ENCODE peak calls at places on chromosome 16, in nine cellular contexts. O, A, Y, X, W, Z, I, E and C are unnamed samples.

GRCh38 chr16:50213939-50214519 is 52.3 kb upstream of the ADCY7 start:
- DNase-seq in Z (no peak), A (no peak), W (no peak), Y (no peak), X (no peak), O (no peak), E (no peak), I (peak), C (peak)

GRCh38 chr16:89860747-89861304 is 12.6 kb upstream of the TCF25 start:
- DNase-seq in Y (peak), I (peak), Z (peak), W (no peak), E (peak), O (peak), A (peak), X (peak), C (peak)

GRCh38 chr16:85514601-85515318 is 98.4 kb upstream of the GSE1 start:
- DNase-seq in X (no peak), W (no peak), E (peak), A (no peak), O (no peak), Y (no peak), Z (no peak), I (peak), C (no peak)

GRCh38 chr16:16857603-16858283 is 478.8 kb downstream of the NPIPA7 start:
- DNase-seq in E (no peak), A (no peak), Y (no peak), O (no peak), X (no peak), I (peak), Z (no peak), W (no peak), C (no peak)

GRCh38 chr16:30974348-30974747 is 10.7 kb upstream of the HSD3B7 start:
- DNase-seq in W (no peak), X (no peak), Z (no peak), E (no peak), O (no peak), A (no peak), Y (no peak), I (no peak), C (no peak)

GRCh38 chr16:20897253-20897896 is 2.8 kb downstream of the DCUN1D3 start:
- DNase-seq in A (no peak), Y (no peak), E (peak), W (no peak), O (no peak), Z (no peak), X (no peak), I (peak), C (no peak)

GRCh38 chr16:56828641-56829040 is 36.4 kb upstream of the SLC12A3 start:
- DNase-seq in W (no peak), I (no peak), Z (no peak), X (no peak), Y (no peak), O (no peak), E (peak), A (no peak), C (no peak)

GRCh38 chr16:11208916-11209665 is 46.9 kb downstream of the SOCS1 start:
- DNase-seq in Z (no peak), I (no peak), O (no peak), Y (no peak), A (no peak), W (no peak), X (no peak), E (no peak), C (no peak)

GRCh38 chr16:30592871-30593270 is 7.4 kb upstream of the ZNF785 start:
- DNase-seq in E (no peak), A (no peak), O (no peak), W (no peak), Z (no peak), I (no peak), Y (no peak), X (no peak), C (no peak)